ENCODE peak calls at places on chromosome 11, in eight cellular contexts. One of them, this sample, is unnamed.

GRCh38 chr11:100240051-100240450 is 447.0 kb upstream of the ARHGAP42 start:
- ATAC-seq in upper lobe of left lung: no peak
- ATAC-seq in GM23338: no peak
- ATAC-seq in HCT116: no peak
- ATAC-seq in Panc1: no peak
- ATAC-seq in HepG2: no peak
- ATAC-seq in K562: no peak
- ATAC-seq in GM12878: no peak
- ATAC-seq in this sample: no peak

GRCh38 chr11:16973565-16973964 is 40.6 kb downstream of the PLEKHA7 start:
- ATAC-seq in upper lobe of left lung: no peak
- ATAC-seq in HCT116: no peak
- ATAC-seq in Panc1: no peak
- ATAC-seq in GM12878: no peak
- ATAC-seq in HepG2: no peak
- ATAC-seq in K562: no peak
- ATAC-seq in GM23338: no peak
- ATAC-seq in this sample: no peak

GRCh38 chr11:11604340-11604992 is 17.3 kb downstream of the GALNT18 start:
- ATAC-seq in Panc1: no peak
- ATAC-seq in HepG2: no peak
- ATAC-seq in GM23338: no peak
- ATAC-seq in HCT116: no peak
- ATAC-seq in K562: no peak
- ATAC-seq in GM12878: no peak
- ATAC-seq in upper lobe of left lung: no peak
- ATAC-seq in this sample: no peak

GRCh38 chr11:107202189-107202588 is 183.9 kb upstream of the GUCY1A2 start:
- ATAC-seq in K562: no peak
- ATAC-seq in HCT116: no peak
- ATAC-seq in GM23338: no peak
- ATAC-seq in upper lobe of left lung: no peak
- ATAC-seq in GM12878: no peak
- ATAC-seq in HepG2: peak
- ATAC-seq in Panc1: no peak
- ATAC-seq in this sample: no peak

GRCh38 chr11:104876324-104876723 is 21.9 kb downstream of the CASP12 start:
- ATAC-seq in HCT116: no peak
- ATAC-seq in HepG2: no peak
- ATAC-seq in GM23338: no peak
- ATAC-seq in GM12878: no peak
- ATAC-seq in upper lobe of left lung: no peak
- ATAC-seq in Panc1: no peak
- ATAC-seq in K562: no peak
- ATAC-seq in this sample: no peak

GRCh38 chr11:66262696-66263095 is 5.7 kb upstream of the RAB1B start:
- ATAC-seq in GM12878: no peak
- ATAC-seq in GM23338: no peak
- ATAC-seq in HepG2: no peak
- ATAC-seq in Panc1: no peak
- ATAC-seq in upper lobe of left lung: no peak
- ATAC-seq in K562: no peak
- ATAC-seq in HCT116: no peak
- ATAC-seq in this sample: no peak

GRCh38 chr11:7630002-7630401 is 43.3 kb downstream of the CYB5R2 start:
- ATAC-seq in HepG2: no peak
- ATAC-seq in HCT116: no peak
- ATAC-seq in GM12878: no peak
- ATAC-seq in upper lobe of left lung: no peak
- ATAC-seq in GM23338: no peak
- ATAC-seq in K562: no peak
- ATAC-seq in Panc1: no peak
- ATAC-seq in this sample: no peak

GRCh38 chr11:28756977-28757376 is 648.8 kb downstream of the METTL15 start:
- ATAC-seq in HCT116: no peak
- ATAC-seq in Panc1: no peak
- ATAC-seq in upper lobe of left lung: no peak
- ATAC-seq in GM23338: no peak
- ATAC-seq in HepG2: no peak
- ATAC-seq in K562: no peak
- ATAC-seq in GM12878: no peak
- ATAC-seq in this sample: no peak

GRCh38 chr11:61473370-61474025 is 35.1 kb upstream of the LRRC10B start:
- ATAC-seq in HCT116: no peak
- ATAC-seq in upper lobe of left lung: no peak
- ATAC-seq in K562: no peak
- ATAC-seq in Panc1: no peak
- ATAC-seq in HepG2: no peak
- ATAC-seq in GM12878: no peak
- ATAC-seq in GM23338: no peak
- ATAC-seq in this sample: no peak

GRCh38 chr11:111808834-111809233 is 42.6 kb upstream of the PPP2R1B start:
- ATAC-seq in HCT116: no peak
- ATAC-seq in K562: no peak
- ATAC-seq in GM12878: no peak
- ATAC-seq in GM23338: no peak
- ATAC-seq in Panc1: no peak
- ATAC-seq in HepG2: no peak
- ATAC-seq in upper lobe of left lung: no peak
- ATAC-seq in this sample: no peak

GRCh38 chr11:115707180-115707905 is 203.1 kb upstream of the CADM1 start:
- ATAC-seq in GM12878: no peak
- ATAC-seq in HepG2: no peak
- ATAC-seq in Panc1: no peak
- ATAC-seq in upper lobe of left lung: peak
- ATAC-seq in GM23338: no peak
- ATAC-seq in HCT116: no peak
- ATAC-seq in K562: no peak
- ATAC-seq in this sample: no peak

GRCh38 chr11:33802414-33802950 is 28.2 kb upstream of the FBXO3 start:
- ATAC-seq in upper lobe of left lung: peak
- ATAC-seq in Panc1: peak
- ATAC-seq in HCT116: peak
- ATAC-seq in K562: peak
- ATAC-seq in HepG2: peak
- ATAC-seq in GM12878: peak
- ATAC-seq in GM23338: peak
- ATAC-seq in this sample: peak

GRCh38 chr11:112564228-112564955 is 303.7 kb upstream of the PLET1 start:
- ATAC-seq in upper lobe of left lung: no peak
- ATAC-seq in HCT116: no peak
- ATAC-seq in K562: no peak
- ATAC-seq in Panc1: peak
- ATAC-seq in GM23338: no peak
- ATAC-seq in HepG2: peak
- ATAC-seq in GM12878: no peak
- ATAC-seq in this sample: peak

GRCh38 chr11:92384316-92384715 is 159.7 kb downstream of the FAT3 start:
- ATAC-seq in K562: no peak
- ATAC-seq in GM23338: no peak
- ATAC-seq in HepG2: no peak
- ATAC-seq in Panc1: no peak
- ATAC-seq in HCT116: no peak
- ATAC-seq in upper lobe of left lung: no peak
- ATAC-seq in GM12878: no peak
- ATAC-seq in this sample: no peak

GRCh38 chr11:123122852-123123251 is 60.9 kb upstream of the HSPA8 start:
- ATAC-seq in K562: no peak
- ATAC-seq in GM12878: no peak
- ATAC-seq in upper lobe of left lung: no peak
- ATAC-seq in GM23338: no peak
- ATAC-seq in HepG2: no peak
- ATAC-seq in Panc1: no peak
- ATAC-seq in HCT116: no peak
- ATAC-seq in this sample: no peak

GRCh38 chr11:15638386-15638787 is 523.7 kb downstream of the INSC start:
- ATAC-seq in Panc1: no peak
- ATAC-seq in GM12878: no peak
- ATAC-seq in upper lobe of left lung: no peak
- ATAC-seq in K562: no peak
- ATAC-seq in GM23338: no peak
- ATAC-seq in HCT116: no peak
- ATAC-seq in HepG2: no peak
- ATAC-seq in this sample: peak

GRCh38 chr11:64864473-64865285 is 13.7 kb downstream of the EHD1 start:
- ATAC-seq in HepG2: no peak
- ATAC-seq in HCT116: no peak
- ATAC-seq in GM23338: peak
- ATAC-seq in upper lobe of left lung: peak
- ATAC-seq in Panc1: peak
- ATAC-seq in GM12878: peak
- ATAC-seq in K562: peak
- ATAC-seq in this sample: peak

GRCh38 chr11:64862914-64863313 is 15.5 kb downstream of the EHD1 start:
- ATAC-seq in HCT116: no peak
- ATAC-seq in K562: no peak
- ATAC-seq in Panc1: no peak
- ATAC-seq in HepG2: no peak
- ATAC-seq in GM12878: no peak
- ATAC-seq in GM23338: peak
- ATAC-seq in upper lobe of left lung: no peak
- ATAC-seq in this sample: no peak

GRCh38 chr11:64865286-64866172 is 12.9 kb downstream of the EHD1 start:
- ATAC-seq in K562: no peak
- ATAC-seq in GM23338: no peak
- ATAC-seq in GM12878: peak
- ATAC-seq in Panc1: no peak
- ATAC-seq in HCT116: no peak
- ATAC-seq in upper lobe of left lung: no peak
- ATAC-seq in HepG2: no peak
- ATAC-seq in this sample: no peak

GRCh38 chr11:64864135-64864472 is 14.3 kb downstream of the EHD1 start:
- ATAC-seq in K562: no peak
- ATAC-seq in GM12878: no peak
- ATAC-seq in Panc1: peak
- ATAC-seq in GM23338: peak
- ATAC-seq in HCT116: no peak
- ATAC-seq in HepG2: no peak
- ATAC-seq in upper lobe of left lung: peak
- ATAC-seq in this sample: peak

DNA sequence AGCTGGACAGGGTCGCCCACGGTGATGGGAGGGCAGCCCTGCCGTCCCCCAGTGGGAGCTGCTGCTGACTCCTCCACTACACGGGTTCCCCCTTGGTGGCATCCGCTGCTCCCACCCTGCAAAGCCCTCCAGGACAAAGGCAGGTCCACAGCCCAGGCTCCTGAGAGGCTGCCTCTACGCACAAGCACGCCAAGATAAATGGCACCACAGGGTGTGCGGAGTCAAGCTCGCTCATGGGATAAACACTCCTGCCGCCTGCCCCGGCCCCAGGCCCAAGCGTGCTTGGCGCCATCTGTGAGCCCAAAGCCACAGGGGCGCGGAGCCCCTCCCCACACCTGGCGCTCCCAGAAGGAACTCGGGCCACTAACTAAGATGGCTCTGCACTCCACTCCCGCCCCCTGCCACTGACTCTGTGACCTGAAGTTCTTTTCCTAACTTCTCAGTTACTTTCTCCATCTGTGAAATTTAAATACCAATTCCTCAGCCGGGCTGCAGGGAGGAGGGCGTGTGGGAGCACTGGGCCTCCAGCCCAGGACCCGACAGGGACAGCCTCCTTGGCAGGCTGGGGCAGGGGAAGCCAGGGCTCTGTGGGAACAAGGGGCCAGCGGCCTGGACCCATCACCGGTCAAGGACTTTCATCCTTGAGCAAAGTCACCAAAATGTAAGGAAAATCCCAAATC is 14.9 kb downstream of the EHD1 start:
- ATAC-seq in GM23338: peak
- ATAC-seq in GM12878: no peak
- ATAC-seq in Panc1: no peak
- ATAC-seq in K562: no peak
- ATAC-seq in HCT116: no peak
- ATAC-seq in HepG2: no peak
- ATAC-seq in upper lobe of left lung: peak
- ATAC-seq in this sample: peak
- H3K4me3 ChIP-seq in GM23338: no peak
- H3K4me3 ChIP-seq in GM12878: peak
- H3K4me3 ChIP-seq in Panc1: peak
- H3K4me3 ChIP-seq in K562: no peak
- H3K4me3 ChIP-seq in HCT116: no peak
- H3K4me3 ChIP-seq in HepG2: no peak
- H3K4me3 ChIP-seq in upper lobe of left lung: no peak
- H3K4me3 ChIP-seq in this sample: no peak

DNA sequence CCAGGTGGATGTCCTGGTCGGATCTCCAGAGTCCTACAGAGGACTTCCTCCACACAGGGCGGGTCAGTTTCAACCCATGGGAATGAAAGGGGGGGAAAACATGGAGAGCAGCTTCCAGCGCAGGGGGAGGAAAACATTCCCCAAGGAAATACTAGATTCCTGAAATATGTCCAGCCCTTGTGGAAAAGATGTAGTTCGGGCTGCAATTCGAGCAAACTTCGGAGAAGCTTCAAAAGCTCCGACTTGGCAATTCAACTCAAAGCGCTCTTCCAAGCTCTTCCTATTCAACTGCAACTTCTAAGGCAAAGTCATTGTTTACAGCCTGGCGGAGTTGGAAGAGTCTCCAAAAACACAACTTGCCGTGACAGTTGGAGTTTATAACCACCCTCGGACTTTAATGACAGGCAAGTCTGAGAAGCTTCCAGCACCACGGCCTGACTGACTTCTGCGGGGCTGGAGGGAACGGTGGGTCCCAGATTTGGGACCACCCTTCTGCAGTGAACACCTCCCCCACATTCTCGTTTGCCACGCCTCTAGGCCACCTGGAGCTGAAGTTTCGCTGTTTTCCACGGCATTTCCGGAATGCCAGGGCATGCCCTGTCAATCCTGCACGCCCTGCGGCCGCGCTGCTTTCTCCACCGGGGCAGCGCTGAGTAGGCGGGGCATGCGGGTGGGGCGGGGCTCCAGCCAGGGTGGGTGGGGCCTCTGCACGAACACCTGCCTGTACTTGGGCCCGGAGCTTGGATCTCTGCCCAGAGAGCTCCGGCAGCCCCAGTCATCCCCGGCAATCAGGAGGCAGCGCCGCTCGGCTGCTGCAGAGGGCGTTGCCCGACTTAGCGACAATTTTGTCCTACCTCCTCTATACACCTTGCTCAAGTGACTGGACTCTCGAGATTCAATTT is 49.0 kb upstream of the BIRC3 start:
- ATAC-seq in HCT116: peak
- ATAC-seq in Panc1: peak
- ATAC-seq in K562: peak
- ATAC-seq in GM12878: peak
- ATAC-seq in HepG2: peak
- ATAC-seq in GM23338: peak
- ATAC-seq in upper lobe of left lung: peak
- ATAC-seq in this sample: peak
- TF ChIP-seq CTCF in HCT116: peak
- TF ChIP-seq CTCF in Panc1: peak
- TF ChIP-seq CTCF in K562: peak
- TF ChIP-seq CTCF in GM12878: peak
- TF ChIP-seq CTCF in HepG2: peak
- TF ChIP-seq CTCF in GM23338: peak
- TF ChIP-seq CTCF in upper lobe of left lung: no peak
- TF ChIP-seq CTCF in this sample: peak

GRCh38 chr11:110128161-110128560 is 35.0 kb downstream of the ZC3H12C start:
- ATAC-seq in GM12878: peak
- ATAC-seq in upper lobe of left lung: no peak
- ATAC-seq in K562: no peak
- ATAC-seq in GM23338: peak
- ATAC-seq in HCT116: no peak
- ATAC-seq in HepG2: no peak
- ATAC-seq in Panc1: peak
- ATAC-seq in this sample: no peak
- TF ChIP-seq POLR2AphosphoS5 in GM12878: no peak
- TF ChIP-seq POLR2AphosphoS5 in upper lobe of left lung: no peak
- TF ChIP-seq POLR2AphosphoS5 in K562: no peak
- TF ChIP-seq POLR2AphosphoS5 in GM23338: no peak
- TF ChIP-seq POLR2AphosphoS5 in HCT116: no peak
- TF ChIP-seq POLR2AphosphoS5 in HepG2: no peak
- TF ChIP-seq POLR2AphosphoS5 in Panc1: no peak
- TF ChIP-seq POLR2AphosphoS5 in this sample: no peak

GRCh38 chr11:536841-537621 is at the start of gene LRRC56:
- ATAC-seq in upper lobe of left lung: peak
- ATAC-seq in GM12878: peak
- ATAC-seq in GM23338: peak
- ATAC-seq in Panc1: peak
- ATAC-seq in HCT116: peak
- ATAC-seq in HepG2: peak
- ATAC-seq in K562: peak
- ATAC-seq in this sample: no peak
- H3K4me3 ChIP-seq in upper lobe of left lung: peak
- H3K4me3 ChIP-seq in GM12878: peak
- H3K4me3 ChIP-seq in GM23338: peak
- H3K4me3 ChIP-seq in Panc1: peak
- H3K4me3 ChIP-seq in HCT116: peak
- H3K4me3 ChIP-seq in HepG2: peak
- H3K4me3 ChIP-seq in K562: peak
- H3K4me3 ChIP-seq in this sample: peak

This sample was measured in gastroesophageal sphincter.